ENCODE peak calls at places on chromosomes 12 and 14, in four cellular contexts. E is GM12878, K is SK-N-SH, F is HepG2. T is an unnamed sample.

GRCh38 chr12:77001181-77001758 is 64.1 kb downstream of the E2F7 start:
- DNase-seq in E (no peak), K (no peak), F (no peak), T (no peak)

GRCh38 chr12:65123435-65124063 is 2.4 kb upstream of the WIF1 start:
- DNase-seq in E (peak), K (peak), F (peak), T (no peak)

GRCh38 chr12:11823593-11823992 is 174.1 kb downstream of the ETV6 start:
- DNase-seq in E (no peak), K (no peak), F (no peak), T (no peak)

GRCh38 chr12:107449891-107450290 is 235.7 kb upstream of the PWP1 start:
- DNase-seq in E (no peak), K (no peak), F (no peak), T (no peak)

GRCh38 chr14:71733210-71733883 is 198.9 kb upstream of the RGS6 start:
- DNase-seq in E (no peak), K (no peak), F (no peak), T (no peak)

GRCh38 chr14:28768549-28768870 is 1.9 kb downstream of the FOXG1 start:
- DNase-seq in E (no peak), K (no peak), F (no peak), T (no peak)

GRCh38 chr12:132955094-132955932 is 793 bp downstream of the ZNF605 start:
- DNase-seq in E (no peak), K (no peak), F (peak), T (peak)

GRCh38 chr12:54153586-54153985 is 35.2 kb downstream of the SMUG1 start:
- DNase-seq in E (no peak), K (no peak), F (peak), T (no peak)

GRCh38 chr12:16603265-16603915 is 2.6 kb downstream of the LMO3 start:
- DNase-seq in E (no peak), K (no peak), F (no peak), T (no peak)

GRCh38 chr12:80040075-80040738 is 59.1 kb upstream of the OTOGL start:
- DNase-seq in E (no peak), K (no peak), F (no peak), T (no peak)

GRCh38 chr12:30795410-30795659 is 40.6 kb upstream of the CAPRIN2 start:
- DNase-seq in E (no peak), K (peak), F (no peak), T (no peak)

GRCh38 chr12:26853303-26854027 is 20.5 kb upstream of the ITPR2 start:
- DNase-seq in E (no peak), K (peak), F (peak), T (peak)

GRCh38 chr14:69682607-69683263 is 71.3 kb downstream of the SUSD6 start:
- DNase-seq in E (no peak), K (no peak), F (peak), T (no peak)
- TF ChIP-seq PBX3 in E (no peak), K (no peak), F (no peak), T (no peak)

GRCh38 chr12:108832208-108832607 is 25.2 kb downstream of the SSH1 start:
- DNase-seq in E (no peak), K (no peak), F (no peak), T (no peak)
- H3K27ac ChIP-seq in E (peak), K (peak), F (no peak), T (peak)

GRCh38 chr14:24984846-24985589 is 64.9 kb downstream of the STXBP6 start:
- DNase-seq in E (no peak), K (no peak), F (no peak), T (no peak)
- TF ChIP-seq PBX3 in E (no peak), K (no peak), F (no peak), T (no peak)

GRCh38 chr12:52873513-52873831 is 24.7 kb upstream of the KRT78 start:
- DNase-seq in E (no peak), K (no peak), F (no peak), T (no peak)

GRCh38 chr12:52872644-52873384 is 24.0 kb upstream of the KRT78 start:
- DNase-seq in E (no peak), K (no peak), F (no peak), T (no peak)

GRCh38 chr12:52867636-52868035 is 18.8 kb upstream of the KRT78 start:
- DNase-seq in E (no peak), K (no peak), F (no peak), T (peak)

GRCh38 chr12:52871291-52871961 is 22.6 kb upstream of the KRT78 start:
- DNase-seq in E (no peak), K (no peak), F (no peak), T (peak)

DNA sequence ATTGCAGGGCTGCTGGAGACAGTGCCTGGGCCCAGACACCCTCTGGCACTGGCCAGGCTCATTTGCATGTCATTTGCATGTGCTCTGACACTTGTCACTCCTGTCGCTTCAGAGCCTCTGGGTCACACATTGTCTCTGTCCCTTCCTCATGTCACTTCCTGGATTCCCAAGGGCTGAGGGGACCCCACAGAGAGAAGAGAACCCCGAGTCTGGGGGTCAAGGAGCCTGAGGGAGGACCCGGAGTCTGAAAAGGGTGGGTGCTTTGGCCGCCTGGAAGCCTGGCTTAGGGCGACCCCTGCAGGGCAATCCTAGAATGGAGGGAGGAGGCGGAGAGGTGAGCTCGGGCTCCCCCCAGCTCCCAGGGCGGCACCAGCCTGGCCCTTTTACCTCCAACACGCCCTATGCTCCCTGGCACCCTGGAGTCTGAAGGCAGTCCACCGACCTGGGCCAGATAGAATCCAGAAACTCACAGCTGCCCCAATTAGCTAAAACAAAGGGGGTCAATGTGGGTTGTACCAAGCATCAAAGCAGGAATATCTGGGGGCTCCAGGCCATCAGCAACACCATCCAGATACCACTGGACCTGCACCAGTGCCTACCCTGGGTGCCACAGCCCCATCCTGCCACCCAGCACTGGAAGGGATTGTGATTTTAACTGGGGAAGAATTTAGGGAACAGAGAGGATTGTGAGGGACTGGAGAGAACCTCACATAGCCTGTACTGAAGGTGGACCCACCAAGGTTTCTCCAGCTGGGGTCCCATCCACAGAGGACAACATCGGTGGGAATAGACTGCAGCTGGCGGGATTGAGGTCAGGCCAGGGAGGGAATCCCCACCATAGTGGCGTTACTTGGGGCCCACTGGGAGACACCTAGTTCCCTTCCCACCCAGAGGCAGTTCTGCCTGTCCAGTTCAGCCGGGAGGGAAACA is 21.8 kb upstream of the KRT78 start:
- DNase-seq in E (no peak), K (peak), F (peak), T (peak)
- H3K27ac ChIP-seq in E (no peak), K (peak), F (no peak), T (peak)

DNA sequence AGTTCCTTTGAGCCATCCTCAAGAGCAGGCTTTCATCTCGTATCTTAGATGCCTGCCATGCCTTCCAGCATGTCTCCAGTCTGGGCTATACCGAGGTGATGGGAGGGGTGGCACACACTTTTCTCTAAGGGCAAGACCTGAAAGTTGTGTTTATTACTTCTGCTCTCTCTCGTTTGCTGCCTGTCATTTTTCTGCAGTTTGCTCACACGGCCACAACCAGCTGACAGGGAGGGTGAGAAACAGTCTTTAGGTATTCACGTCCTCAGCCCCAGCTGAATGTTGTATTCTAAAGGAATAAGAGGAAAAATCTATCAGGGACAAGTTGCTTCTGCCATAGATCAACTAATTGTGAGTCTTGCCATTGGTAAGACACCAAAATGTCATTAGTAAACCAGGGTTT is 88.0 kb downstream of the TMTC2 start:
- DNase-seq in E (no peak), K (no peak), F (no peak), T (no peak)
- TF ChIP-seq PBX3 in E (no peak), K (no peak), F (no peak), T (no peak)

GRCh38 chr12:50727466-50727865 is 36.4 kb upstream of the ATF1 start:
- DNase-seq in E (no peak), K (no peak), F (no peak), T (no peak)
- H3K27ac ChIP-seq in E (no peak), K (no peak), F (no peak), T (no peak)

GRCh38 chr14:50813544-50813863 is 17.5 kb downstream of the NIN start:
- DNase-seq in E (peak), K (no peak), F (no peak), T (no peak)
- TF ChIP-seq PBX3 in E (no peak), K (no peak), F (no peak), T (no peak)

GRCh38 chr14:95503365-95504134 is 12.9 kb downstream of the SYNE3 start:
- DNase-seq in E (peak), K (no peak), F (no peak), T (no peak)
- H3K27ac ChIP-seq in E (peak), K (no peak), F (no peak), T (no peak)